ENCODE peak calls at places on chromosomes 12 and 14, in six cellular contexts. One of them, this sample, is unnamed.
A peak's percentile ranks its signal among the peaks of the same experiment; 100 is the strongest.

GRCh38 chr14:86961106-86961716 is 1031.8 kb downstream of the GALC start:
- DNase-seq in A549: peak; percentile 18
- DNase-seq in dorsolateral prefrontal cortex: no peak
- DNase-seq in lower lobe of right lung: no peak
- DNase-seq in upper lobe of left lung: no peak
- DNase-seq in left ventricle myocardium inferior: no peak
- DNase-seq in this sample: no peak

GRCh38 chr14:33774866-33775519 is 175.9 kb downstream of the EGLN3 start:
- DNase-seq in A549: no peak
- DNase-seq in dorsolateral prefrontal cortex: no peak
- DNase-seq in lower lobe of right lung: no peak
- DNase-seq in upper lobe of left lung: no peak
- DNase-seq in left ventricle myocardium inferior: no peak
- DNase-seq in this sample: no peak

GRCh38 chr14:70254476-70254961 is 65.8 kb upstream of the SLC8A3 start:
- DNase-seq in A549: peak; percentile 56
- DNase-seq in dorsolateral prefrontal cortex: no peak
- DNase-seq in lower lobe of right lung: peak; percentile 65
- DNase-seq in upper lobe of left lung: peak; percentile 91
- DNase-seq in left ventricle myocardium inferior: no peak
- DNase-seq in this sample: peak; percentile 62

GRCh38 chr12:42099433-42099832 is 45.2 kb downstream of the GXYLT1 start:
- DNase-seq in A549: no peak
- DNase-seq in dorsolateral prefrontal cortex: no peak
- DNase-seq in lower lobe of right lung: no peak
- DNase-seq in upper lobe of left lung: no peak
- DNase-seq in left ventricle myocardium inferior: no peak
- DNase-seq in this sample: no peak

GRCh38 chr14:37746140-37746832 is 150.9 kb downstream of the TTC6 start:
- DNase-seq in A549: no peak
- DNase-seq in dorsolateral prefrontal cortex: no peak
- DNase-seq in lower lobe of right lung: no peak
- DNase-seq in upper lobe of left lung: no peak
- DNase-seq in left ventricle myocardium inferior: no peak
- DNase-seq in this sample: no peak

GRCh38 chr12:98594050-98594853 is 766 bp downstream of the SLC25A3 start:
- DNase-seq in A549: no peak
- DNase-seq in dorsolateral prefrontal cortex: peak; percentile 20
- DNase-seq in lower lobe of right lung: peak; percentile 64
- DNase-seq in upper lobe of left lung: peak; percentile 91
- DNase-seq in left ventricle myocardium inferior: peak; percentile 41
- DNase-seq in this sample: no peak

GRCh38 chr12:50986961-50987737 is 34.8 kb downstream of the HIGD1C start:
- DNase-seq in A549: peak; percentile 60
- DNase-seq in dorsolateral prefrontal cortex: peak; percentile 23
- DNase-seq in lower lobe of right lung: no peak
- DNase-seq in upper lobe of left lung: no peak
- DNase-seq in left ventricle myocardium inferior: no peak
- DNase-seq in this sample: peak; percentile 36

GRCh38 chr14:22190411-22191191 is 398.4 kb downstream of the DAD1 start:
- DNase-seq in A549: no peak
- DNase-seq in dorsolateral prefrontal cortex: no peak
- DNase-seq in lower lobe of right lung: no peak
- DNase-seq in upper lobe of left lung: no peak
- DNase-seq in left ventricle myocardium inferior: no peak
- DNase-seq in this sample: no peak

GRCh38 chr12:25135531-25136154 is 59.3 kb downstream of the DNAI7 start:
- DNase-seq in A549: no peak
- DNase-seq in dorsolateral prefrontal cortex: no peak
- DNase-seq in lower lobe of right lung: no peak
- DNase-seq in upper lobe of left lung: no peak
- DNase-seq in left ventricle myocardium inferior: no peak
- DNase-seq in this sample: no peak

GRCh38 chr12:110668480-110669192 is 20.3 kb downstream of the HVCN1 start:
- DNase-seq in A549: no peak
- DNase-seq in dorsolateral prefrontal cortex: no peak
- DNase-seq in lower lobe of right lung: no peak
- DNase-seq in upper lobe of left lung: no peak
- DNase-seq in left ventricle myocardium inferior: no peak
- DNase-seq in this sample: no peak

GRCh38 chr14:24674204-24674970 is 40.4 kb upstream of the GZMB start:
- DNase-seq in A549: no peak
- DNase-seq in dorsolateral prefrontal cortex: no peak
- DNase-seq in lower lobe of right lung: no peak
- DNase-seq in upper lobe of left lung: no peak
- DNase-seq in left ventricle myocardium inferior: no peak
- DNase-seq in this sample: no peak

GRCh38 chr14:58196198-58196597 is 3.8 kb upstream of the ACTR10 start:
- DNase-seq in A549: no peak
- DNase-seq in dorsolateral prefrontal cortex: no peak
- DNase-seq in lower lobe of right lung: no peak
- DNase-seq in upper lobe of left lung: no peak
- DNase-seq in left ventricle myocardium inferior: no peak
- DNase-seq in this sample: no peak

GRCh38 chr12:110555509-110556406 is 27.4 kb downstream of the PPTC7 start:
- DNase-seq in A549: no peak
- DNase-seq in dorsolateral prefrontal cortex: no peak
- DNase-seq in lower lobe of right lung: no peak
- DNase-seq in upper lobe of left lung: no peak
- DNase-seq in left ventricle myocardium inferior: no peak
- DNase-seq in this sample: no peak

GRCh38 chr14:62914025-62914424 is 131.2 kb downstream of the KCNH5 start:
- DNase-seq in A549: no peak
- DNase-seq in dorsolateral prefrontal cortex: no peak
- DNase-seq in lower lobe of right lung: no peak
- DNase-seq in upper lobe of left lung: no peak
- DNase-seq in left ventricle myocardium inferior: no peak
- DNase-seq in this sample: no peak

GRCh38 chr14:106564058-106564643 is 1037.8 kb downstream of the TMEM121 start:
- DNase-seq in A549: peak; percentile 41
- DNase-seq in dorsolateral prefrontal cortex: no peak
- DNase-seq in lower lobe of right lung: peak; percentile 57
- DNase-seq in upper lobe of left lung: peak; percentile 86
- DNase-seq in left ventricle myocardium inferior: no peak
- DNase-seq in this sample: no peak

GRCh38 chr12:76158518-76159321 is 74.2 kb upstream of the NAP1L1 start:
- DNase-seq in A549: peak; percentile 75
- DNase-seq in dorsolateral prefrontal cortex: no peak
- DNase-seq in lower lobe of right lung: no peak
- DNase-seq in upper lobe of left lung: no peak
- DNase-seq in left ventricle myocardium inferior: no peak
- DNase-seq in this sample: no peak

GRCh38 chr12:2785017-2785416 is 9.8 kb upstream of the FKBP4 start:
- DNase-seq in A549: no peak
- DNase-seq in dorsolateral prefrontal cortex: no peak
- DNase-seq in lower lobe of right lung: no peak
- DNase-seq in upper lobe of left lung: no peak
- DNase-seq in left ventricle myocardium inferior: no peak
- DNase-seq in this sample: no peak

GRCh38 chr12:2642176-2642892 is 152.4 kb upstream of the FKBP4 start:
- DNase-seq in A549: no peak
- DNase-seq in dorsolateral prefrontal cortex: no peak
- DNase-seq in lower lobe of right lung: no peak
- DNase-seq in upper lobe of left lung: no peak
- DNase-seq in left ventricle myocardium inferior: no peak
- DNase-seq in this sample: peak; percentile 2

GRCh38 chr14:103189481-103190470 is 66.5 kb downstream of the TNFAIP2 start:
- DNase-seq in A549: no peak
- DNase-seq in dorsolateral prefrontal cortex: no peak
- DNase-seq in lower lobe of right lung: no peak
- DNase-seq in upper lobe of left lung: peak; percentile 69
- DNase-seq in left ventricle myocardium inferior: no peak
- DNase-seq in this sample: no peak

GRCh38 chr12:115394498-115395220 is 710.7 kb upstream of the TBX3 start:
- DNase-seq in A549: peak; percentile 65
- DNase-seq in dorsolateral prefrontal cortex: no peak
- DNase-seq in lower lobe of right lung: no peak
- DNase-seq in upper lobe of left lung: no peak
- DNase-seq in left ventricle myocardium inferior: no peak
- DNase-seq in this sample: no peak

GRCh38 chr12:77133566-77133965 is 68.2 kb upstream of the E2F7 start:
- DNase-seq in A549: peak; percentile 23
- DNase-seq in dorsolateral prefrontal cortex: no peak
- DNase-seq in lower lobe of right lung: no peak
- DNase-seq in upper lobe of left lung: no peak
- DNase-seq in left ventricle myocardium inferior: peak; percentile 15
- DNase-seq in this sample: no peak

GRCh38 chr14:95287176-95287754 is 32.4 kb downstream of the CLMN start:
- DNase-seq in A549: no peak
- DNase-seq in dorsolateral prefrontal cortex: no peak
- DNase-seq in lower lobe of right lung: no peak
- DNase-seq in upper lobe of left lung: no peak
- DNase-seq in left ventricle myocardium inferior: no peak
- DNase-seq in this sample: no peak

GRCh38 chr12:527241-527640 is 67.5 kb downstream of the B4GALNT3 start:
- DNase-seq in A549: no peak
- DNase-seq in dorsolateral prefrontal cortex: no peak
- DNase-seq in lower lobe of right lung: no peak
- DNase-seq in upper lobe of left lung: no peak
- DNase-seq in left ventricle myocardium inferior: no peak
- DNase-seq in this sample: no peak

GRCh38 chr12:52319097-52319496 is 2.1 kb downstream of the KRT83 start:
- DNase-seq in A549: peak; percentile 59
- DNase-seq in dorsolateral prefrontal cortex: no peak
- DNase-seq in lower lobe of right lung: no peak
- DNase-seq in upper lobe of left lung: peak; percentile 48
- DNase-seq in left ventricle myocardium inferior: no peak
- DNase-seq in this sample: no peak

GRCh38 chr12:52307836-52308806 is 13.1 kb downstream of the KRT83 start:
- DNase-seq in A549: peak; percentile 49
- DNase-seq in dorsolateral prefrontal cortex: peak; percentile 65
- DNase-seq in lower lobe of right lung: peak; percentile 78
- DNase-seq in upper lobe of left lung: peak; percentile 94
- DNase-seq in left ventricle myocardium inferior: peak; percentile 35
- DNase-seq in this sample: peak; percentile 76

GRCh38 chr12:45216983-45217485 is 1.1 kb downstream of the ANO6 start:
- DNase-seq in A549: no peak
- DNase-seq in dorsolateral prefrontal cortex: no peak
- DNase-seq in lower lobe of right lung: no peak
- DNase-seq in upper lobe of left lung: no peak
- DNase-seq in left ventricle myocardium inferior: no peak
- DNase-seq in this sample: no peak

GRCh38 chr12:45214739-45215418 is 1.0 kb upstream of the ANO6 start:
- DNase-seq in A549: no peak
- DNase-seq in dorsolateral prefrontal cortex: no peak
- DNase-seq in lower lobe of right lung: no peak
- DNase-seq in upper lobe of left lung: no peak
- DNase-seq in left ventricle myocardium inferior: no peak
- DNase-seq in this sample: no peak

GRCh38 chr12:45214071-45214470 is 1.8 kb upstream of the ANO6 start:
- DNase-seq in A549: no peak
- DNase-seq in dorsolateral prefrontal cortex: no peak
- DNase-seq in lower lobe of right lung: no peak
- DNase-seq in upper lobe of left lung: no peak
- DNase-seq in left ventricle myocardium inferior: no peak
- DNase-seq in this sample: no peak

GRCh38 chr12:45216297-45216982 is 545 bp downstream of the ANO6 start:
- DNase-seq in A549: peak; percentile 59
- DNase-seq in dorsolateral prefrontal cortex: no peak
- DNase-seq in lower lobe of right lung: peak; percentile 70
- DNase-seq in upper lobe of left lung: peak; percentile 92
- DNase-seq in left ventricle myocardium inferior: peak; percentile 51
- DNase-seq in this sample: no peak

GRCh38 chr12:45215419-45216296 is at the start of gene ANO6:
- DNase-seq in A549: peak; percentile 93
- DNase-seq in dorsolateral prefrontal cortex: peak; percentile 30
- DNase-seq in lower lobe of right lung: peak; percentile 93
- DNase-seq in upper lobe of left lung: peak; percentile 96
- DNase-seq in left ventricle myocardium inferior: peak; percentile 89
- DNase-seq in this sample: peak; percentile 84
- TF ChIP-seq CTCF in A549: peak; percentile 54
- TF ChIP-seq CTCF in dorsolateral prefrontal cortex: peak; percentile 9
- TF ChIP-seq CTCF in lower lobe of right lung: peak; percentile 24
- TF ChIP-seq CTCF in upper lobe of left lung: no peak
- TF ChIP-seq CTCF in left ventricle myocardium inferior: no peak
- TF ChIP-seq CTCF in this sample: peak; percentile 20

GRCh38 chr12:66237505-66238175 is 48.6 kb downstream of the IRAK3 start:
- DNase-seq in A549: no peak
- DNase-seq in dorsolateral prefrontal cortex: no peak
- DNase-seq in lower lobe of right lung: no peak
- DNase-seq in upper lobe of left lung: no peak
- DNase-seq in left ventricle myocardium inferior: no peak
- DNase-seq in this sample: no peak
- H3K27ac ChIP-seq in A549: no peak overlapping the region
- H3K27ac ChIP-seq in dorsolateral prefrontal cortex: no peak overlapping the region
- H3K27ac ChIP-seq in lower lobe of right lung: no peak overlapping the region
- H3K27ac ChIP-seq in upper lobe of left lung: peak overlapping the region; percentile 62
- H3K27ac ChIP-seq in left ventricle myocardium inferior: no peak overlapping the region
- H3K27ac ChIP-seq in this sample: no peak overlapping the region

DNA sequence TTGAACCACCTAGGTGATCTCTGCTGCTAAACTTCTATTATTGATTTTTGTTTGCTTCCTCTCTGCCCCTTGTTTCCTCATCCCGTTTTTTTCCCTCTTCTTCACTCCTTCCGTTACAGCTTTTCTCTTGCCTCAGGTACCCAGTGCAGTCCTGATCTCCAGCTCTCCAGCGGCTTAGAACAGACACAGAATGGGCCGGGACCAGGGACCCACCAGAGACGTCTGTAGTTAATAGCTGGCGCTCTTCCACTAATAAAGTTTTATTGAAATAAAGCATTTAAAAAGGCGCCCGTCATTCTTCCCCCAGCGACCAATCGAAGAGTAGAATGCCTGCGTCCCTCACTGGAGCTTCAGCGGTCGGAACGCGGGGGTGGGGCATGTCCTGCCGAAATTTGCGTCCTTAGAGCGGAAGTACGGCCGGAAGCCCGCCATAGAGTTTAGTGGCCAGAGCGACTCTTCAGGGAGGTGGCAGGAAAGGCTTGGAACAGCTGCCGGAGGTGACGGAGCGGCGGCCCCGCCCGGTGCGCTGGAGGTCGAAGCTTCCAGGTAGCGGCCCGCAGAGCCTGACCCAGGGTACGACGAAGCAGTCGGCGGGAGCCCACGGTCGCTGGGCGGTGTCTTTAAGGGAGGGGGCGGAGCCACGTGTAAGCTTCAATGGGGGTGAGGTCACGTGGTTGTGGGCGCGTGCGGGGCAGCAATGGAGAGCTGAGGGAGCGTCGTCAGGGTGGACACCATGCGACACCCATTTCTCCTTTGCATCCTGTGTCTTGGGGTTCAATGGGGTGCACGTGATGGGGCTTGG is at the start of gene COPS7A:
- DNase-seq in A549: peak; percentile 99
- DNase-seq in dorsolateral prefrontal cortex: peak; percentile 99
- DNase-seq in lower lobe of right lung: peak; percentile 99
- DNase-seq in upper lobe of left lung: peak; percentile 97
- DNase-seq in left ventricle myocardium inferior: peak; percentile 99
- DNase-seq in this sample: peak; percentile 97
- TF ChIP-seq CTCF in A549: no peak
- TF ChIP-seq CTCF in dorsolateral prefrontal cortex: peak; percentile 21
- TF ChIP-seq CTCF in lower lobe of right lung: no peak
- TF ChIP-seq CTCF in upper lobe of left lung: peak; percentile 16
- TF ChIP-seq CTCF in left ventricle myocardium inferior: no peak
- TF ChIP-seq CTCF in this sample: no peak

DNA sequence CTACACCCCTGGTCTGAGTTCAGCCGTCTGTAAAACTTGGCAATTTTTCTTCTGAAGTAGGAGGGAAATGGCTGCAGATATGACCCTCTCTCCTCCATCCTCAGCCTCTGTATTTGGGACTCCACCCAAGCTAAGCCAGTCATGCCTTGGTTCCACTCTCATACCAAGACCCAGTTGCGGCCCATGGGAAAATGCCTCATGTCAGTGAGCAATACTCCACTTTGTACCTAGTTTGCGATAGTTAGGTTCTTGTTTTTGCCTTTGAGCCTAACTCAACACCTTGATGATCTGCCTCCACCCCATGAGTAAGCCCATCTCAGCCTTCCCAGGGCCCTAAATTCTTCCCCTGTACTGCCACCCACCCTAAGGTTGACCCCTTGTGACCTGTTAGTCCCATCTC is 143.4 kb downstream of the HMGA2 start:
- DNase-seq in A549: no peak
- DNase-seq in dorsolateral prefrontal cortex: no peak
- DNase-seq in lower lobe of right lung: no peak
- DNase-seq in upper lobe of left lung: no peak
- DNase-seq in left ventricle myocardium inferior: no peak
- DNase-seq in this sample: no peak
- H3K27ac ChIP-seq in A549: no peak overlapping the region
- H3K27ac ChIP-seq in dorsolateral prefrontal cortex: no peak overlapping the region
- H3K27ac ChIP-seq in lower lobe of right lung: no peak overlapping the region
- H3K27ac ChIP-seq in upper lobe of left lung: no peak overlapping the region
- H3K27ac ChIP-seq in left ventricle myocardium inferior: no peak overlapping the region
- H3K27ac ChIP-seq in this sample: no peak overlapping the region

This sample was measured in breast epithelium.